ENCODE peak calls at places on chromosomes 3 and 15, in nine cellular contexts. H is astrocyte of the cerebellum, V is CD14-positive monocyte, B is brain microvascular endothelial cell, Z is AG09319, U is Panc1, C is endothelial cell, M is Peyer's patch, E is fibroblast of the aortic adventitia. X is an unnamed sample.

GRCh38 chr3:61454000-61454399 is 107.4 kb upstream of the PTPRG start:
- DNase-seq in H (no peak), V (no peak), B (no peak), Z (no peak), U (no peak), C (no peak), M (no peak), E (no peak), X (no peak)

GRCh38 chr3:39718674-39719595 is 90.5 kb upstream of the MYRIP start:
- DNase-seq in H (peak), V (no peak), B (no peak), Z (peak), U (no peak), C (no peak), M (no peak), E (peak), X (no peak)

GRCh38 chr15:25850154-25851111 is 12.7 kb downstream of the ATP10A start:
- DNase-seq in H (peak), V (peak), B (peak), Z (no peak), U (peak), C (peak), M (peak), E (peak), X (peak)

GRCh38 chr3:85790445-85791030 is 831.7 kb downstream of the CADM2 start:
- DNase-seq in H (no peak), V (no peak), B (no peak), Z (no peak), U (no peak), C (no peak), M (no peak), E (no peak), X (no peak)

GRCh38 chr3:139523718-139524117 is 15.8 kb downstream of the RBP1 start:
- DNase-seq in H (no peak), V (no peak), B (no peak), Z (no peak), U (no peak), C (no peak), M (no peak), E (no peak), X (no peak)

GRCh38 chr3:89380006-89380405 is 272.6 kb downstream of the EPHA3 start:
- DNase-seq in H (no peak), V (no peak), B (peak), Z (no peak), U (no peak), C (no peak), M (no peak), E (peak), X (no peak)

GRCh38 chr15:77632760-77633133 is at the start of gene LINGO1:
- DNase-seq in H (no peak), V (no peak), B (no peak), Z (no peak), U (no peak), C (no peak), M (no peak), E (no peak), X (no peak)

GRCh38 chr3:50627407-50628051 is 10.6 kb downstream of the MAPKAPK3 start:
- DNase-seq in H (no peak), V (peak), B (peak), Z (no peak), U (no peak), C (peak), M (no peak), E (peak), X (no peak)

GRCh38 chr3:158532099-158532734 is 38.8 kb upstream of the MLF1 start:
- DNase-seq in H (peak), V (no peak), B (peak), Z (no peak), U (peak), C (peak), M (no peak), E (peak), X (no peak)

GRCh38 chr3:152398495-152398894 is 129.8 kb downstream of the MBNL1 start:
- DNase-seq in H (no peak), V (no peak), B (no peak), Z (no peak), U (no peak), C (no peak), M (no peak), E (no peak), X (no peak)

GRCh38 chr3:71652786-71653419 is 69.4 kb upstream of the FOXP1 start:
- DNase-seq in H (peak), V (no peak), B (peak), Z (no peak), U (no peak), C (peak), M (peak), E (peak), X (no peak)

GRCh38 chr3:157327837-157328236 is 108.8 kb upstream of the PTX3 start:
- DNase-seq in H (no peak), V (no peak), B (no peak), Z (no peak), U (no peak), C (no peak), M (no peak), E (no peak), X (no peak)

GRCh38 chr3:25571285-25571684 is 93.4 kb downstream of the TOP2B start:
- DNase-seq in H (no peak), V (no peak), B (no peak), Z (no peak), U (no peak), C (no peak), M (no peak), E (no peak), X (no peak)

GRCh38 chr3:190429681-190430080 is 20.0 kb downstream of the TMEM207 start:
- DNase-seq in H (no peak), V (no peak), B (peak), Z (no peak), U (no peak), C (no peak), M (no peak), E (no peak), X (no peak)

GRCh38 chr3:8824238-8824637 is 54.8 kb upstream of the OXTR start:
- DNase-seq in H (no peak), V (no peak), B (no peak), Z (no peak), U (no peak), C (no peak), M (no peak), E (no peak), X (no peak)

GRCh38 chr3:190972840-190973270 is 110.4 kb upstream of the GMNC start:
- DNase-seq in H (no peak), V (no peak), B (no peak), Z (no peak), U (no peak), C (no peak), M (no peak), E (no peak), X (no peak)

GRCh38 chr3:29280675-29281264 is at the start of gene RBMS3:
- DNase-seq in H (peak), V (no peak), B (peak), Z (peak), U (no peak), C (peak), M (peak), E (peak), X (peak)
- TF ChIP-seq CTCF in H (peak), V (no peak), B (peak), Z (peak), U (peak), C (no peak), M (no peak), E (peak), X (no peak)

DNA sequence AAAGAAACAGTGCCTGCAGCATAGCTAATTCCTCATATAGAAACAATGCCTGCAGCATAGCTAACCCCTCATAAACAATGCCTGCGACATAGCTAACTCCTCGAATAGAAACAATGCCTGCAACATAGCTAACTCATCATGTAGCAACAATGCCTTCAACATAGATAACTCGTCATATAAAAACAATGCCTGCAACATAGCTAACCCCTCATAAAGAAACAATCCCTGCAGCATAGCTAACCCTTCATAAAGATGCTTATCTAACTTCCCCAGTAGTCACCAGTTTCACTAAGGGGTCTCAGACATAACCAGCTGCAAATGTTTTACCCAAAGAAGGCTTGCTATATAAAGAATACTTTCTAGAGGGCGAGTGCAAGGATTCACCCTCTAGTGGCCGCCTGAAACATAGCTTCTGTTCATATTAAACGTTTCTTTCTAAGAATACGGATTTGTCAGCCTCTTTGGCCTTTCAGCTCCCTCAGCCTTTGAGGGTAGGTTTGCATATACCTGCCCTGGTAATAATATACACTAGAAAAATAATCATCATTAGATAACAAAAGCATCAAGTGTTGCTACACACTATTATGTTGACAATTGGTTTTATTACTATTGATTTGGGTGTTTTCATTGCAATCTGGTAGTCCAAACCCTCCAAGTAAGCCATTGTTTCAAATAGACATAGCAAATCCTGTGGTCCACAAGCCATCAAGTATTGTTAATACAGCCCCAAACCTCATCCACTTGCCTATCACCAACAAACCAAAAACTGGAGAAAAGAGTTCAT is 44.4 kb upstream of the FAN1 start:
- DNase-seq in H (no peak), V (no peak), B (peak), Z (no peak), U (peak), C (peak), M (peak), E (peak), X (peak)
- TF ChIP-seq CTCF in H (peak), V (peak), B (peak), Z (peak), U (peak), C (peak), M (peak), E (peak), X (peak)

DNA sequence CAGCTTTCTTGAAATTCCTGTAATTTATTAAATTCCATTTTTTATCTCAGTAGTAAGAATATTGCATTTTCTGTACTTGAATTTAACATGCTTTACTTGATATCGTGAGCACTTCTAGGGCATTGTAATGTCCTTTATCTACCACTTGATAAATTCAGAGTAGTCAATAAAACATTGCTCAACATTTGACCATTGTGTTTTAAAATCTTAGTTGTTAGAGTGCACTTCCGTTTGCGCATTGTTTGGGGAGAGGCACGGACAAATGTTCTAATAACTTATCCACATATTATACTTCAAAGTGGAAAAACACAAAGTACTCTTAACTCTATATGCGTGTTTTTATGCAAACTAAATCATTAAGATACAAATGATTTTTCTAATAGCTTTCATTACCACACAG is 444 bp downstream of the FAM227B start:
- DNase-seq in H (no peak), V (no peak), B (no peak), Z (no peak), U (no peak), C (no peak), M (no peak), E (peak), X (no peak)
- TF ChIP-seq CTCF in H (no peak), V (peak), B (no peak), Z (no peak), U (no peak), C (no peak), M (no peak), E (peak), X (no peak)

GRCh38 chr3:104275199-104275598 is 1091.5 kb upstream of the ALCAM start:
- DNase-seq in H (no peak), V (no peak), B (no peak), Z (no peak), U (no peak), C (no peak), M (no peak), E (no peak), X (no peak)

GRCh38 chr3:104281713-104282112 is 1085.0 kb upstream of the ALCAM start:
- DNase-seq in H (no peak), V (no peak), B (no peak), Z (no peak), U (no peak), C (no peak), M (no peak), E (no peak), X (no peak)

DNA sequence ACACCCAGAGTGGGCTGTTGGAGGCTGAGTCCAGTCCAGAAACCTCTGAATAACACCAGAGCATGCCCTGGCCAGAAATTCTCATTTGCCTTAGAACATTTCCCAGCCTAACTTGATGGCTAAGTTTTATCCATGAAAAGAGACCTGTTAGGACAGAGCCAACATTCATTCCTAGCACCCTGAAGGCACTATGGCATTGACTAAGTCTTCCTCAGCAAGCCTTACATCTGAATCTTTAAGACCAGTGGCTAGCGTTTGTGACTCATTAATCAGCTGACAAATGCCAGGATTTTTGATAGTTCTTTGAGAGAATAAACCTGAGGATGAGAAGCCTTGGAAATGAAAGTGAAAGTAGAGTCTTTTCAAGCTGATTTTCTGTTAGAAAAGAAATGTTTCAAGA is 1087.1 kb upstream of the ALCAM start:
- DNase-seq in H (peak), V (no peak), B (peak), Z (no peak), U (no peak), C (no peak), M (no peak), E (peak), X (no peak)
- TF ChIP-seq CTCF in H (no peak), V (no peak), B (no peak), Z (no peak), U (no peak), C (no peak), M (no peak), E (no peak), X (no peak)

GRCh38 chr3:184249412-184250166 is at the start of gene EEF1AKMT4:
- DNase-seq in H (peak), V (peak), B (peak), Z (peak), U (peak), C (peak), M (peak), E (peak), X (peak)

GRCh38 chr3:184250167-184250828 is 826 bp downstream of the EEF1AKMT4 start:
- DNase-seq in H (peak), V (peak), B (peak), Z (peak), U (peak), C (peak), M (peak), E (peak), X (peak)

DNA sequence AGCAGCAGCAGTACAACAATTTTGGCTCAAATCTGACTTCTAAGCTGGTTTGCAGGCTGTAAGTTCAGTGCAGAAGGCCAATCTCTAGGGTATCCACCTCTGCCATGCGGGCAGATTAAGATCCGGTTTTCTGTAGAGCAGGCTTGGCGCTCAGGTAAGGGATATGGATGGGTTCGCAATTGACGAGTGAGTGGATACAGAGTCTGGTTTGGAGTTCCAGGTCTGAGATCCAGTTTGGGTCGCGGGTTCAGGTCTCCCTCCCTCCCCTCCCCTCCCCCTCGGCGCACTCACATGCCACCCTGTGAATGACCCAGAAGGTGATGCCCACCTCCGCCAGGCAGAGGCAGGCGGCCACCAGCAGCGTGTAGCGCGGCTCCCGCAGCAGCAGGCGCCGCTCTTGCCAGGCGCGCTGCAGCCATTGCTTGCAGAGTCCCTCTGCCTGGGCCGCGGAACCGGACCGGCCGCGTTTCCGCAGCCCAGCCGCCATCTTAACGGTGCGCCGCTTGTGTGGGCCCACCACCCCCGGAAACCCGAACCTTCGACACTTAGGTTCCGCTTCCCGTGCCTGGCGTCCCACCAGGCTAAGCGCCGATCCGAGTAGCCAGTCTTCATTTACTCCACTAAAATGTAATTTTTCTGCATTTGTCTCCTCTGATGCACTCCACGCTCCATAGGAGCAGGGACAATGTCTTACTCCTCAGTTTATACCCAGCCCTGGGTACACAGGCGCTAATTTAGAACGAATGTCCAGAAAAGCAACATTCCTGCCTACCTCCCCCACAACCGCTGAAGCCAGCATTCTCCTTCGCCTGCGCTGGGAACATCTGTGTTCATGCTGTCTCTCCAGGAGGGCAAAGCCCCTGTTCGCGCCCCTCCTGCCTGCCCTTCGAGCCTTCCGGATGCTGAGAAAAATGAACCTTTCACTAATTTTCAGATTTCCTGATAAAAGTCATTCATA is at the start of gene ALG3:
- DNase-seq in H (peak), V (peak), B (peak), Z (peak), U (peak), C (peak), M (peak), E (peak), X (peak)
- TF ChIP-seq CTCF in H (no peak), V (no peak), B (no peak), Z (no peak), U (no peak), C (no peak), M (no peak), E (no peak), X (no peak)